ENCODE peak calls at places on chromosomes 3 and 15, in four cellular contexts. L is effector memory CD4-positive, alpha-beta T cell; X is H1; O is RWPE2. E is an unnamed sample.

GRCh38 chr3:27591811-27592210 is 107.6 kb upstream of the SLC4A7 start:
- DNase-seq in L (peak; percentile 5), X (no peak), O (no peak), E (no peak)

GRCh38 chr3:88220126-88220525 is 70.4 kb downstream of the C3orf38 start:
- DNase-seq in L (no peak), X (no peak), O (no peak), E (no peak)

GRCh38 chr3:12465826-12466225 is 18.5 kb upstream of the TSEN2 start:
- DNase-seq in L (no peak), X (no peak), O (no peak), E (no peak)

GRCh38 chr3:101646726-101647125 is 30.2 kb downstream of the ZBTB11 start:
- DNase-seq in L (no peak), X (no peak), O (no peak), E (no peak)

GRCh38 chr3:141147657-141148056 is 84.0 kb upstream of the PXYLP1 start:
- DNase-seq in L (no peak), X (peak; percentile 45), O (no peak), E (no peak)

GRCh38 chr15:100301905-100302431 is 39.8 kb downstream of the ADAMTS17 start:
- DNase-seq in L (no peak), X (no peak), O (no peak), E (no peak)

GRCh38 chr3:30539772-30540171 is 66.6 kb upstream of the TGFBR2 start:
- DNase-seq in L (no peak), X (no peak), O (no peak), E (no peak)

GRCh38 chr3:194472290-194472920 is 14.4 kb downstream of the ATP13A3 start:
- DNase-seq in L (no peak), X (no peak), O (no peak), E (no peak)

GRCh38 chr3:111603679-111604643 is 8.8 kb upstream of the ZBED2 start:
- DNase-seq in L (no peak), X (no peak), O (no peak), E (no peak)

GRCh38 chr15:26879770-26880169 is 12.9 kb downstream of the GABRA5 start:
- DNase-seq in L (no peak), X (no peak), O (no peak), E (no peak)

GRCh38 chr3:46693897-46694235 is 387 bp upstream of the ALS2CL start:
- DNase-seq in L (no peak), X (peak; percentile 66), O (no peak), E (no peak)

GRCh38 chr3:38392604-38393163 is 46.1 kb downstream of the XYLB start:
- DNase-seq in L (no peak), X (no peak), O (no peak), E (no peak)

GRCh38 chr3:152185941-152186630 is 82.6 kb upstream of the MBNL1 start:
- DNase-seq in L (no peak), X (no peak), O (no peak), E (no peak)

GRCh38 chr3:77917225-77917624 is 877.3 kb downstream of the ROBO2 start:
- DNase-seq in L (no peak), X (no peak), O (no peak), E (no peak)

GRCh38 chr3:125058529-125058928 is 2.7 kb upstream of the HEG1 start:
- DNase-seq in L (no peak), X (no peak), O (no peak), E (no peak)

GRCh38 chr3:109432833-109433232 is 95.5 kb upstream of the DPPA4 start:
- DNase-seq in L (no peak), X (peak; percentile 63), O (no peak), E (peak; percentile 76)

DNA sequence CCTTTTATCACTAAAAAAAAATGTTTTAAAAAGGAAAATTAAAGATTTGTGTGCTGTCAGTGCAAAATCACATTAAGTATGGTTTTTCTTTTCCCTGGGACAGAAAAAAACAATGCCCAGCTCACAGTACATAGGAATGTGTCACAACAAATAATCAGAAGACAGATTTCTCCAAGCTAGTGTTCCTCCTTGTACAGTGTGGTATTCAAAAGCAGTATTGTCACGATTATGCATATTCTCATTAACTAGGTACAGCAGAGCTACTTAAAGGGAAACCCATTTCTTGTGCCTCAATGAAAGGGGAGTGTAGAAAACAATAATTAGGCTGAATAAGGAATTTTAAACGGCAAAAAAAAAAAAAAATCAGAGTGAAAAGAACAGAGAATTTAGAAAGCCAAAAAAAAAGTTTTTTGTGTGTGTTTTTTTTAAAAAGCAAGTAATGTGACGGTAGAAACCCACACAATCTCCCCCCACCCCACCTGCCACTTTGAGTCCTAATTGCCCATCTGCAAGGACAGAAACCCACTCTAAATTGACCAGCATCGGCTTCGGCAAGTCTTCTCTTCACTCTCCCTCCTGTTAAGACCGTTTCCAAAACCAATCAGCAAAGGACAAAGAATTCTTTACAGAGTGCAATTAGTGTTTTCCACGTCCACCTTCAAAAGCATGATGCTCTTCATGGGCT is 41.0 kb downstream of the EIF4E3 start:
- DNase-seq in L (no peak), X (no peak), O (no peak), E (no peak)
- H3K4me1 ChIP-seq in L (no peaks in the 10 kb centered on the region), X (peaks cover 3% of the 10 kb centered on the region), O (peaks cover 63% of the 10 kb centered on the region), E (no peaks in the 10 kb centered on the region)

GRCh38 chr3:9691636-9692035 is 12.0 kb upstream of the CPNE9 start:
- DNase-seq in L (no peak), X (no peak), O (no peak), E (no peak)
- H3K36me3 ChIP-seq in L (peaks cover 91% of the 10 kb centered on the region), X (peaks cover 10% of the 10 kb centered on the region), O (peaks cover 8% of the 10 kb centered on the region), E (peaks cover 24% of the 10 kb centered on the region)

DNA sequence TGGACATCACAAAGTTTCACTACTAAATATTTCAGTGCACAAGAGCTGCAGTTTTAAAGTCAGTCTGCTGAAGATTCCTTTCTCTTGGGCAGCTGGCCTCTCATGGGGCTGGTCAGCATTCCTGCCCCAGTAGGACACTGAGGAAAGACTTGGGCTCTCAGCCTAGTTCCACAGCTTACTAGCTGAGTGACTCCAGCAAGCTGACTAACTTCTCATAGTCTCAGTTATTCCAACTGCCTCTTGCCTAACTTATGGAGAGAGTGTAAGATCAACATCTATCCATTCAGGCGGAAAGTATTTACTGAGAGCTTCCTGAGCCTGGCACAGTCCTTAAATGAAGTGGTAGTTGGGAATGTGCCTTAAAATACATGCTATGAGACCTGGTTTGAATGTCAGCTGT is 27.0 kb downstream of the TM4SF4 start:
- DNase-seq in L (no peak), X (no peak), O (no peak), E (no peak)
- H3K4me3 ChIP-seq in L (no peak overlapping the region), X (no peak overlapping the region), O (no peak overlapping the region), E (no peak overlapping the region)

GRCh38 chr3:14440168-14440518 is 37.7 kb downstream of the SLC6A6 start:
- DNase-seq in L (no peak), X (no peak), O (no peak), E (no peak)

GRCh38 chr3:14441240-14441919 is 39.0 kb downstream of the SLC6A6 start:
- DNase-seq in L (no peak), X (no peak), O (no peak), E (no peak)

GRCh38 chr3:14441920-14442300 is 39.5 kb downstream of the SLC6A6 start:
- DNase-seq in L (no peak), X (no peak), O (no peak), E (no peak)

GRCh38 chr3:14439501-14440167 is 37.2 kb downstream of the SLC6A6 start:
- DNase-seq in L (no peak), X (no peak), O (no peak), E (no peak)

GRCh38 chr3:14440531-14441239 is 38.3 kb downstream of the SLC6A6 start:
- DNase-seq in L (no peak), X (no peak), O (no peak), E (no peak)
- H3K4me1 ChIP-seq in L (no peaks in the 10 kb centered on the region), X (peaks cover 10% of the 10 kb centered on the region), O (no peaks in the 10 kb centered on the region), E (no peaks in the 10 kb centered on the region)

GRCh38 chr3:118682916-118683315 is 351.7 kb downstream of the IGSF11 start:
- DNase-seq in L (no peak), X (no peak), O (no peak), E (no peak)
- H3K36me3 ChIP-seq in L (no peaks in the 10 kb centered on the region), X (no peaks in the 10 kb centered on the region), O (no peaks in the 10 kb centered on the region), E (no peaks in the 10 kb centered on the region)

GRCh38 chr3:13567684-13568514 is 19.0 kb downstream of the FBLN2 start:
- DNase-seq in L (no peak), X (no peak), O (peak; percentile 54), E (no peak)

GRCh38 chr3:13566462-13566748 is 17.5 kb downstream of the FBLN2 start:
- DNase-seq in L (no peak), X (no peak), O (no peak), E (no peak)

GRCh38 chr3:13565581-13566461 is 16.9 kb downstream of the FBLN2 start:
- DNase-seq in L (no peak), X (no peak), O (peak; percentile 39), E (no peak)

GRCh38 chr3:13568515-13568995 is 19.6 kb downstream of the FBLN2 start:
- DNase-seq in L (no peak), X (no peak), O (no peak), E (no peak)

GRCh38 chr3:13566769-13567310 is 17.9 kb downstream of the FBLN2 start:
- DNase-seq in L (no peak), X (no peak), O (no peak), E (no peak)
- H3K4me3 ChIP-seq in L (no peak overlapping the region), X (no peak overlapping the region), O (no peak overlapping the region), E (no peak overlapping the region)

DNA sequence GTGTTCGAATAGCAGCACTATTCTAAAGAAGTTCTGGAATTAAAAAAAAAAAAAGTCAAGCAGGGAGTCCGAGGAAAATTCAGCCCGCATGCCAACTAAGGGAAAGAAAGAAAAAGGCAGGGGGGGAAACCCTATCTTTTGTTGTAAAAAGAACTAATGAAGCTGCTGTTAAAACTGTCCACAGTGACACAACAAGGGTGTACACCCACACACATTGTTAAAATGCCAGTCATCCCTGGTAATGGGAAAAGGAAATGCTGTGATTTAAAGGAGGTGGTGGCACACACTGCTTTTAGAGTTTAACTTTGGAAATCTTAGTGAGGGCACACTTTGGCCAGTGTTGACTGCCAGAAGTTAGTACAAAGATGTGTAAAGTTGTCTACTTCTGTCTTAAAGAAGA is 521.3 kb downstream of the ZIC1 start:
- DNase-seq in L (no peak), X (no peak), O (no peak), E (no peak)
- H3K4me1 ChIP-seq in L (no peaks in the 10 kb centered on the region), X (peaks cover 17% of the 10 kb centered on the region), O (no peaks in the 10 kb centered on the region), E (peaks cover 1% of the 10 kb centered on the region)

GRCh38 chr3:127031845-127032244 is 48.9 kb downstream of the PLXNA1 start:
- DNase-seq in L (no peak), X (no peak), O (no peak), E (no peak)

GRCh38 chr3:127031046-127031810 is 48.3 kb downstream of the PLXNA1 start:
- DNase-seq in L (no peak), X (no peak), O (no peak), E (no peak)

GRCh38 chr3:127029521-127030327 is 46.8 kb downstream of the PLXNA1 start:
- DNase-seq in L (no peak), X (no peak), O (no peak), E (no peak)

GRCh38 chr3:127028766-127029520 is 46.0 kb downstream of the PLXNA1 start:
- DNase-seq in L (no peak), X (no peak), O (no peak), E (no peak)

DNA sequence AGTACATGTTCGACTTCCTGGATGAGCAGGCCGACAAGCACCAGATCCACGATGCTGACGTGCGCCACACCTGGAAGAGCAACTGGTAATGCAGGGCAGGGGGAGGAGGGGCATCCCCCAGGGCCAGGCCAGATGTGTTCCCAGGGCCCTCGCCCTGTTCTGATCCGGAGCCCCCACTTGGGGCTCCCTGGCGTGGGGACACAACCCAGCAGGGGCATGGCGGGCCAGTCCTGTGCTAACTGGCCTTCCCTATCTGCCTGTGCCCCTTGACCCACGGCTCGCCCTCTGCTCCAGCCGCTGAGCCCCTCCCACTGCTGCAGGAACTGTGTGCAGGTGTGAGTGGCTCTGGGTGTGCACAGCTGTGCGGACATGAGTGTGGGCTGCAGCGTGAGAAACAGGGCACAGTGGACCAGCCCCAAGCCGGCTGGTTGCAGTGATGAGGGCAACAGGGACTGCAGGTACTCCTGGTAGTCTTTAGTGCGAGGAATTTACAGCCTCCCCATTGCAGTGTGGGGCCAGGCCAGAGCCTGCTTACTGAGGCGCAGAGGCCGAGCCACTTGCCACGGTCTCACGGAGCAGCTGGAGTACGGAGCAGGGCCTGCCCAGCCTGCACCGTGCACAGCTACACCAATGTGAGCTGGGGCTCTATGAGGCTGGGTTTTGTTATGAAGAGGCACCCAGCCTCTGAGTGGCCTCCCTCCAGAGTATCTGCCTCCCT is 47.6 kb downstream of the PLXNA1 start:
- DNase-seq in L (no peak), X (no peak), O (no peak), E (no peak)
- H3K36me3 ChIP-seq in L (peaks cover 29% of the 10 kb centered on the region), X (peaks cover 6% of the 10 kb centered on the region), O (peaks cover 42% of the 10 kb centered on the region), E (peaks cover 55% of the 10 kb centered on the region)

E was measured in iPS DF 6.9.